ENCODE peak calls at places on chromosomes 13 and 19, in five cellular contexts. C, A, X, J and W are unnamed samples.

GRCh38 chr19:3976495-3977241 is 5.8 kb upstream of the DAPK3 start:
- DNase-seq in C (no peak), X (no peak), J (peak; percentile 71), A (peak; percentile 92), W (no peak)

GRCh38 chr19:752652-753517 is 2.0 kb downstream of the MISP start:
- DNase-seq in A (peak; percentile 77), C (peak; percentile 94), X (peak; percentile 99), J (peak; percentile 85), W (peak; percentile 69)

GRCh38 chr19:6610934-6611370 is 20.0 kb upstream of the CD70 start:
- DNase-seq in C (peak; percentile 98), J (no peak), A (no peak), X (peak; percentile 38), W (no peak)

GRCh38 chr19:54209748-54210494 is 9.3 kb downstream of the RPS9 start:
- DNase-seq in A (peak; percentile 89), C (peak; percentile 99), J (peak; percentile 93), X (peak; percentile 93), W (peak; percentile 96)

GRCh38 chr13:102090532-102090931 is 311.3 kb downstream of the FGF14 start:
- DNase-seq in X (no peak), A (no peak), J (no peak), C (no peak), W (no peak)

GRCh38 chr19:18895828-18896341 is at the start of gene CERS1:
- DNase-seq in C (no peak), A (no peak), J (no peak), X (no peak), W (no peak)

GRCh38 chr19:4952945-4953344 is 16.0 kb upstream of the KDM4B start:
- DNase-seq in A (no peak), C (no peak), J (no peak), X (no peak), W (no peak)

GRCh38 chr13:25733061-25733491 is 318.7 kb downstream of the SHISA2 start:
- DNase-seq in A (no peak), C (peak; percentile 68), J (no peak), X (no peak), W (no peak)

GRCh38 chr19:39246951-39247669 is 1.5 kb downstream of the IFNL4 start:
- DNase-seq in X (no peak), J (no peak), C (no peak), A (no peak), W (no peak)

GRCh38 chr13:30355405-30355741 is 48.0 kb upstream of the KATNAL1 start:
- DNase-seq in A (no peak), J (no peak), C (no peak), X (no peak), W (no peak)

GRCh38 chr13:109209526-109209925 is 576.9 kb downstream of the IRS2 start:
- DNase-seq in X (no peak), J (no peak), C (peak; percentile 80), A (no peak), W (no peak)

GRCh38 chr13:89862691-89863036 is 1484.8 kb upstream of the MIR17HG start:
- DNase-seq in A (no peak), J (no peak), C (peak; percentile 52), X (no peak), W (no peak)

GRCh38 chr13:41065098-41065497 is 3.8 kb downstream of the WBP4 start:
- DNase-seq in J (no peak), A (no peak), C (no peak), X (no peak), W (peak; percentile 75)

GRCh38 chr19:8673281-8673891 is 25.2 kb downstream of the ACTL9 start:
- DNase-seq in X (no peak), J (no peak), C (no peak), A (no peak), W (no peak)

GRCh38 chr13:28022848-28023518 is 34.5 kb upstream of the URAD start:
- DNase-seq in A (no peak), J (no peak), C (no peak), X (no peak), W (no peak)

GRCh38 chr19:39379865-39380399 is 11.0 kb downstream of the PAF1 start:
- DNase-seq in X (no peak), A (no peak), J (no peak), C (no peak), W (no peak)

GRCh38 chr13:66967825-66968597 is 262.1 kb downstream of the PCDH9 start:
- DNase-seq in J (no peak), X (no peak), C (no peak), A (no peak), W (no peak)

GRCh38 chr13:99500839-99501134 is 485 bp upstream of the TM9SF2 start:
- DNase-seq in A (no peak), C (no peak), X (no peak), J (no peak), W (no peak)

GRCh38 chr13:111488466-111489132 is 168.2 kb downstream of the TEX29 start:
- DNase-seq in X (no peak), J (no peak), C (no peak), A (no peak), W (no peak)

GRCh38 chr13:99383946-99384345 is 76.7 kb upstream of the GPR183 start:
- DNase-seq in J (no peak), X (no peak), C (no peak), A (no peak), W (no peak)

GRCh38 chr19:49339364-49340068 is 4.3 kb downstream of the CD37 start:
- DNase-seq in X (no peak), C (peak; percentile 93), J (peak; percentile 93), A (peak; percentile 90), W (peak; percentile 32)

GRCh38 chr13:99197257-99197651 is 3.4 kb upstream of the UBAC2 start:
- DNase-seq in A (no peak), X (no peak), J (no peak), C (peak; percentile 77), W (no peak)

GRCh38 chr13:40187324-40187795 is 479.1 kb downstream of the FOXO1 start:
- DNase-seq in A (no peak), X (no peak), C (no peak), J (no peak), W (no peak)

GRCh38 chr19:1307320-1307719 is 21.6 kb downstream of the EFNA2 start:
- DNase-seq in J (no peak), X (no peak), A (no peak), C (no peak), W (no peak)

GRCh38 chr13:99614465-99614885 is 113.2 kb downstream of the TM9SF2 start:
- DNase-seq in J (no peak), X (peak; percentile 53), A (no peak), C (no peak), W (no peak)

GRCh38 chr13:111326981-111327642 is 6.7 kb downstream of the TEX29 start:
- DNase-seq in C (no peak), J (no peak), A (no peak), X (no peak), W (no peak)

GRCh38 chr19:33405491-33406461 is 32.3 kb downstream of the CEBPG start:
- DNase-seq in X (no peak), A (peak; percentile 59), J (peak; percentile 31), C (no peak), W (no peak)

GRCh38 chr13:104106705-104107393 is 1040.6 kb upstream of the SLC10A2 start:
- DNase-seq in A (no peak), J (no peak), C (peak; percentile 57), X (no peak), W (no peak)

GRCh38 chr19:47310819-47311218 is 1.2 kb downstream of the C5AR1 start:
- DNase-seq in C (peak; percentile 55), X (peak; percentile 89), A (no peak), J (no peak), W (no peak)

GRCh38 chr13:91774397-91774796 is 376.0 kb downstream of the GPC5 start:
- DNase-seq in C (no peak), J (no peak), A (no peak), X (no peak), W (no peak)

GRCh38 chr13:94556016-94556415 is 39.9 kb downstream of the TGDS start:
- DNase-seq in C (no peak), J (no peak), X (no peak), A (no peak), W (no peak)

GRCh38 chr13:109871018-109871370 is 84.6 kb upstream of the IRS2 start:
- DNase-seq in J (no peak), A (no peak), X (no peak), C (peak; percentile 59), W (no peak)

GRCh38 chr13:23984541-23984940 is 87.2 kb upstream of the C1QTNF9B start:
- DNase-seq in A (no peak), J (no peak), X (no peak), C (peak; percentile 88), W (no peak)

GRCh38 chr19:58091251-58091995 is 6.6 kb downstream of the ZSCAN18 start:
- DNase-seq in X (no peak), C (no peak), J (no peak), A (peak; percentile 36), W (no peak)

GRCh38 chr13:79185580-79185979 is 220.5 kb downstream of the RBM26 start:
- DNase-seq in X (no peak), C (no peak), A (no peak), J (no peak), W (no peak)
- TF ChIP-seq CTCF in X (no peak), C (no peak), A (no peak), J (no peak), W (no peak)

GRCh38 chr19:2474232-2475017 is 1.5 kb upstream of the GADD45B start:
- DNase-seq in J (peak; percentile 90), X (peak; percentile 82), A (peak; percentile 93), C (peak; percentile 86), W (no peak)
- H3K27ac ChIP-seq in J (peak overlapping the region; percentile 46), X (peak overlapping the region; percentile 89), A (peak overlapping the region; percentile 84), C (peak overlapping the region; percentile 60), W (peak overlapping the region; percentile 73)

DNA sequence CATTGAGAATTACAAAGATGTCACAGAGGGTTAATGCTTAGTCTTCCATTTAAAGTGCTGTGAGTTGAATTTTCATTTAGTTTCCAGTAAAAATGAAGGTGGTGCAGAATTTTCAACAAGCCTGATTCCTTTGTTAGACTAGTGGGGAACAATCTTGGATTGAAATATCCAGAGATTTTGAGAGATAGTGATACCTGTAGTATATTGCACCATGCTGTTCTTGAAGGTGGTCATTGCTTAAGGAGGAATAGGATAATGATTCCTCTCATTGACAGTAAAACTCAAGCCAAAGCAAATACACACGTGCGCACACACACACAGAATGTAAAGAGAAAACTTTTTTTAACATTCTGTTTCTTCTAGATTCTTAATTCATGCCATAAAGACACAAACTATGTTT is 5.3 kb downstream of the PCDH17 start:
- DNase-seq in X (no peak), J (no peak), C (no peak), A (no peak), W (no peak)
- TF ChIP-seq CTCF in X (no peak), J (no peak), C (no peak), A (no peak), W (no peak)

GRCh38 chr13:37701972-37702371 is 103.4 kb upstream of the POSTN start:
- DNase-seq in X (peak; percentile 29), J (no peak), A (no peak), C (peak; percentile 50), W (peak; percentile 90)
- H3K27ac ChIP-seq in X (no peak overlapping the region), J (no peak overlapping the region), A (no peak overlapping the region), C (no peak overlapping the region), W (peak overlapping the region; percentile 77)

GRCh38 chr19:41883821-41884733 is 1.1 kb downstream of the ARHGEF1 start:
- DNase-seq in A (peak; percentile 97), C (peak; percentile 95), X (peak; percentile 100), J (peak; percentile 96), W (peak; percentile 92)
- TF ChIP-seq CTCF in A (peak; percentile 16), C (no peak), X (no peak), J (peak; percentile 18), W (peak; percentile 28)

GRCh38 chr13:50797081-50797480 is 46.4 kb downstream of the DLEU7 start:
- DNase-seq in J (no peak), A (no peak), C (no peak), X (no peak), W (no peak)
- H3K27ac ChIP-seq in J (no peak overlapping the region), A (no peak overlapping the region), C (no peak overlapping the region), X (no peak overlapping the region), W (no peak overlapping the region)

GRCh38 chr19:31249217-31249616 is 100.0 kb downstream of the TSHZ3 start:
- DNase-seq in J (no peak), X (peak; percentile 37), A (no peak), C (no peak), W (no peak)
- TF ChIP-seq CTCF in J (no peak), X (peak; percentile 20), A (no peak), C (no peak), W (no peak)